ENCODE peak calls at places on chromosomes 12 and 14, in six cellular contexts. D, W, J, S, L and I are unnamed samples.

GRCh38 chr12:4112290-4112689 is 161.3 kb upstream of the CCND2 start:
- DNase-seq in L (no peak), S (no peak), J (no peak), D (no peak), W (no peak), I (no peak)

GRCh38 chr12:3456809-3457208 is 34.2 kb upstream of the PRMT8 start:
- DNase-seq in D (no peak), W (no peak), S (no peak), J (no peak), L (no peak), I (no peak)

GRCh38 chr14:64266206-64266605 is 28.0 kb downstream of the ESR2 start:
- DNase-seq in S (peak; percentile 62), L (peak; percentile 11), D (no peak), J (peak; percentile 2), W (peak; percentile 10), I (peak; percentile 49)

GRCh38 chr12:64706831-64707230 is 52.4 kb downstream of the GNS start:
- DNase-seq in L (no peak), J (no peak), W (no peak), D (no peak), S (no peak), I (no peak)

GRCh38 chr12:54217774-54218221 is 29.0 kb upstream of the SMUG1 start:
- DNase-seq in W (no peak), J (no peak), L (no peak), D (peak; percentile 76), S (peak; percentile 18), I (no peak)

GRCh38 chr12:64440100-64440499 is 11.8 kb upstream of the TBK1 start:
- DNase-seq in D (no peak), L (no peak), S (no peak), J (no peak), W (no peak), I (no peak)

GRCh38 chr14:51846631-51847488 is 13.6 kb upstream of the GNG2 start:
- DNase-seq in D (no peak), J (no peak), W (peak; percentile 72), S (peak; percentile 90), L (no peak), I (no peak)

GRCh38 chr12:131833896-131834641 is 5.9 kb downstream of the MMP17 start:
- DNase-seq in W (no peak), D (peak; percentile 43), J (no peak), L (no peak), S (peak; percentile 39), I (peak; percentile 62)

GRCh38 chr12:71250186-71250585 is 92.4 kb upstream of the TSPAN8 start:
- DNase-seq in S (no peak), J (no peak), W (no peak), L (no peak), D (no peak), I (peak; percentile 5)

GRCh38 chr14:99517046-99517642 is 35.9 kb downstream of the CCNK start:
- DNase-seq in S (no peak), J (no peak), L (no peak), D (no peak), W (no peak), I (no peak)

GRCh38 chr14:101196795-101197590 is 293.5 kb upstream of the RTL1 start:
- DNase-seq in D (no peak), L (no peak), W (no peak), J (no peak), S (no peak), I (peak; percentile 8)

GRCh38 chr12:131159660-131160059 is 206.0 kb downstream of the ADGRD1 start:
- DNase-seq in W (no peak), J (no peak), S (no peak), D (no peak), L (no peak), I (no peak)

GRCh38 chr12:77229640-77230442 is 164.5 kb upstream of the E2F7 start:
- DNase-seq in J (no peak), D (no peak), L (no peak), S (peak; percentile 81), W (peak; percentile 85), I (no peak)

GRCh38 chr12:56634242-56634836 is 4.2 kb upstream of the BAZ2A start:
- DNase-seq in D (peak; percentile 71), J (no peak), S (no peak), W (peak; percentile 23), L (no peak), I (no peak)

GRCh38 chr12:131203666-131204415 is 250.1 kb downstream of the ADGRD1 start:
- DNase-seq in S (no peak), J (no peak), L (no peak), D (no peak), W (no peak), I (no peak)

GRCh38 chr12:126708492-126708896 is 1558.5 kb upstream of the TMEM132C start:
- DNase-seq in L (peak; percentile 76), D (no peak), S (peak; percentile 69), J (peak; percentile 50), W (no peak), I (peak; percentile 73)

GRCh38 chr14:26163761-26164160 is 434.1 kb downstream of the NOVA1 start:
- DNase-seq in L (no peak), S (peak; percentile 75), J (no peak), D (no peak), W (peak; percentile 33), I (peak; percentile 76)

GRCh38 chr12:82522762-82523161 is 163.9 kb upstream of the TMTC2 start:
- DNase-seq in L (no peak), W (no peak), D (no peak), J (no peak), S (no peak), I (no peak)

GRCh38 chr12:4849946-4850345 is 59.8 kb upstream of the KCNA1 start:
- DNase-seq in L (no peak), W (no peak), D (no peak), J (no peak), S (no peak), I (no peak)

GRCh38 chr12:12786716-12787601 is 1.5 kb downstream of the APOLD1 start:
- DNase-seq in W (peak; percentile 88), D (peak; percentile 89), L (peak; percentile 41), J (no peak), S (peak; percentile 85), I (peak; percentile 74)

GRCh38 chr12:40768125-40768864 is 76.1 kb downstream of the CNTN1 start:
- DNase-seq in S (no peak), W (no peak), D (no peak), J (no peak), L (no peak), I (no peak)

GRCh38 chr14:76806446-76806845 is 6.2 kb downstream of the ANGEL1 start:
- DNase-seq in S (no peak), D (no peak), W (no peak), L (no peak), J (no peak), I (no peak)

GRCh38 chr12:5912437-5913334 is 32.4 kb downstream of the ANO2 start:
- DNase-seq in W (no peak), L (no peak), D (no peak), S (no peak), J (no peak), I (no peak)

GRCh38 chr12:101490286-101490920 is 15.3 kb downstream of the SPIC start:
- DNase-seq in L (no peak), J (peak; percentile 2), D (no peak), S (peak; percentile 2), W (no peak), I (no peak)

GRCh38 chr12:88471641-88472040 is 108.6 kb downstream of the KITLG start:
- DNase-seq in W (no peak), L (peak; percentile 55), D (no peak), S (peak; percentile 82), J (peak; percentile 32), I (peak; percentile 95)

GRCh38 chr14:99654235-99655000 is 9.5 kb downstream of the HHIPL1 start:
- DNase-seq in D (peak; percentile 49), J (no peak), L (peak; percentile 39), S (peak; percentile 84), W (no peak), I (peak; percentile 78)

GRCh38 chr14:30656190-30656632 is 34.1 kb downstream of the SCFD1 start:
- DNase-seq in D (no peak), J (peak; percentile 21), S (peak; percentile 47), L (no peak), W (peak; percentile 35), I (peak; percentile 63)

GRCh38 chr14:68856572-68856971 is 63.7 kb upstream of the ZFP36L1 start:
- DNase-seq in W (no peak), S (no peak), J (peak; percentile 21), D (no peak), L (peak; percentile 42), I (peak; percentile 36)

GRCh38 chr14:61472025-61472672 is 150.8 kb downstream of the PRKCH start:
- DNase-seq in W (peak; percentile 96), L (peak; percentile 97), S (peak; percentile 99), D (no peak), J (peak; percentile 86), I (peak; percentile 99)

GRCh38 chr14:105197274-105197673 is 16.2 kb upstream of the NUDT14 start:
- DNase-seq in J (peak; percentile 27), W (no peak), S (peak; percentile 76), L (peak; percentile 23), D (no peak), I (peak; percentile 39)

GRCh38 chr14:98296895-98297294 is 975.1 kb downstream of the BCL11B start:
- DNase-seq in W (no peak), S (no peak), J (no peak), D (no peak), L (no peak), I (no peak)
- TF ChIP-seq CTCF in W (no peak), S (no peak), J (no peak), D (no peak), L (no peak), I (no peak)

GRCh38 chr12:75427491-75427890 is 36.6 kb downstream of the GLIPR1L2 start:
- DNase-seq in S (no peak), J (no peak), L (no peak), D (no peak), W (no peak), I (no peak)

DNA sequence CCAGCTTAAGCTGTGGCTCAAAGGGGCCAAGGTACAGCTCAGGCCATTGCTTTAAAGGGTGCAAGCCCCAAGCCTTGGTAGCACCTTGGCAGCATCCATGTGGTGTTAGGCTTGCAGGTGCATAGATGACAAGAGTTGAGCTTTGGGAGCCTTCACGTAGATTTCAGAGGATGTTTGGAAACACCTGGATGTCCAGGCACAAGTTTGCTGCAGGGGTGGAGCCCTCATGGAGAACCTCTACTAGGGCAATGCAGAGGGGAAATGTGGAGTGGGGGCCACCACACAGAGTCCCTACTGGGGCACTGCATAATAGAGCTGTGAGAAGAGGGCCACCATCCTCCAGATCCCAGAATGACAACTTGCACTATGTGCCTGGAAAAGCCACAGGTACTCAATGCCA is 37.9 kb downstream of the GLIPR1L2 start:
- DNase-seq in J (no peak), W (no peak), S (no peak), L (no peak), D (no peak), I (no peak)
- H3K4me3 ChIP-seq in J (no peak overlapping the region), W (no peak overlapping the region), S (no peak overlapping the region), L (no peak overlapping the region), D (no peak overlapping the region), I (no peak overlapping the region)

GRCh38 chr14:103607039-103607668 is 21.9 kb upstream of the KLC1 start:
- DNase-seq in L (peak; percentile 72), W (peak; percentile 55), S (peak; percentile 90), D (peak; percentile 79), J (peak; percentile 96), I (peak; percentile 93)
- TF ChIP-seq CTCF in L (peak; percentile 43), W (no peak), S (peak; percentile 21), D (no peak), J (peak; percentile 36), I (peak; percentile 35)

DNA sequence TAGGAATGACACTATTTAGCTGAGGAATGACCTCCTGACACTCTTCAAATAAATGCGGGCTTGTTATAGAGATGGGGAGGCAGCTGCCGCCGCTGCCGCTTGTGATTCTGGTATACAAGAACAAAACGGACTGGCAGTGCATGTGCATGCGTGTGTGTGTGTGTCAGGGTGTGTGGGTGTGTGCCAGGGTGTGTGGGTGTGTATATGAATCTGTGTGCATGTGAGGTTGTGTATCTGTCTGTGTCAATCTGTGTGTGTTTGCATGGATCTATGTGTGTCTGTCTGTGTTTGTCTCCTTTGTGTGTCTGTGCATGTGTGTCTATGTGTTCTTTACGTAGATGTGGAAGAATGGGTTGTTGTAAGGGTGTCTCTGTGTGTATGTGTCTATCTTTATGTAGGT is 26.0 kb upstream of the LHX5 start:
- DNase-seq in D (no peak), L (no peak), J (no peak), S (no peak), W (no peak), I (no peak)
- H3K4me3 ChIP-seq in D (no peak overlapping the region), L (no peak overlapping the region), J (no peak overlapping the region), S (no peak overlapping the region), W (no peak overlapping the region), I (no peak overlapping the region)